ENCODE peak calls at places on chromosomes 13 and 19, in six cellular contexts. Y, F, T, S, A and H are unnamed samples.
A peak's percentile ranks its signal among the peaks of the same experiment; 100 is the strongest.

GRCh38 chr13:78022164-78022877 is 103.7 kb upstream of the EDNRB start:
- DNase-seq in Y (peak; percentile 49), F (peak; percentile 18), T (peak; percentile 68), S (no peak), A (peak; percentile 74), H (peak; percentile 57)

GRCh38 chr13:110471833-110472162 is 89.7 kb downstream of the RAB20 start:
- DNase-seq in Y (no peak), F (no peak), T (peak; percentile 90), S (no peak), A (peak; percentile 22), H (peak; percentile 68)

GRCh38 chr19:51277112-51277511 is 26.2 kb downstream of the SIGLECL1 start:
- DNase-seq in Y (no peak), F (no peak), T (no peak), S (no peak), A (no peak), H (no peak)

GRCh38 chr13:38635030-38635429 is 51.8 kb upstream of the FREM2 start:
- DNase-seq in Y (no peak), F (no peak), T (no peak), S (no peak), A (no peak), H (no peak)

GRCh38 chr13:101942038-101942437 is 459.8 kb downstream of the FGF14 start:
- DNase-seq in Y (no peak), F (no peak), T (no peak), S (no peak), A (peak; percentile 7), H (peak; percentile 59)

GRCh38 chr13:68713394-68713793 is 1394.2 kb upstream of the ATXN8OS start:
- DNase-seq in Y (no peak), F (no peak), T (no peak), S (no peak), A (no peak), H (no peak)

GRCh38 chr13:109968876-109969577 is 182.6 kb upstream of the IRS2 start:
- DNase-seq in Y (no peak), F (no peak), T (no peak), S (no peak), A (peak; percentile 77), H (no peak)

GRCh38 chr13:44396295-44396962 is 22.8 kb downstream of the SERP2 start:
- DNase-seq in Y (no peak), F (no peak), T (no peak), S (no peak), A (no peak), H (no peak)

GRCh38 chr19:6801397-6802086 is 29.0 kb downstream of the VAV1 start:
- DNase-seq in Y (peak; percentile 86), F (peak; percentile 85), T (peak; percentile 92), S (peak; percentile 63), A (peak; percentile 50), H (no peak)

GRCh38 chr13:112561478-112561877 is 26.5 kb downstream of the TUBGCP3 start:
- DNase-seq in Y (no peak), F (no peak), T (no peak), S (no peak), A (no peak), H (no peak)

GRCh38 chr13:50078512-50079277 is 63.5 kb downstream of the KCNRG start:
- DNase-seq in Y (no peak), F (no peak), T (no peak), S (no peak), A (no peak), H (no peak)

GRCh38 chr13:33441015-33441414 is 155.5 kb upstream of the STARD13 start:
- DNase-seq in Y (no peak), F (no peak), T (no peak), S (no peak), A (peak; percentile 38), H (peak; percentile 68)

GRCh38 chr13:75050419-75051066 is 431.4 kb downstream of the TBC1D4 start:
- DNase-seq in Y (no peak), F (no peak), T (no peak), S (no peak), A (peak; percentile 27), H (peak; percentile 88)

GRCh38 chr19:43526884-43527859 is at the start of gene ETHE1:
- DNase-seq in Y (peak; percentile 74), F (peak; percentile 41), T (peak; percentile 68), S (no peak), A (peak; percentile 64), H (peak; percentile 43)

GRCh38 chr19:10021863-10022262 is 8.6 kb downstream of the RDH8 start:
- DNase-seq in Y (no peak), F (no peak), T (no peak), S (no peak), A (no peak), H (no peak)

GRCh38 chr13:51832471-51833152 is 12.4 kb downstream of the TMEM272 start:
- DNase-seq in Y (peak; percentile 63), F (peak; percentile 46), T (peak; percentile 65), S (no peak), A (peak; percentile 62), H (no peak)

GRCh38 chr19:10074153-10074552 is 12.0 kb upstream of the SHFL start:
- DNase-seq in Y (peak; percentile 67), F (peak; percentile 54), T (no peak), S (no peak), A (peak; percentile 27), H (no peak)

GRCh38 chr13:114082849-114083645 is 49.4 kb downstream of the RASA3 start:
- DNase-seq in Y (no peak), F (no peak), T (no peak), S (no peak), A (no peak), H (no peak)

GRCh38 chr13:60158321-60158801 is 5.4 kb downstream of the DIAPH3 start:
- DNase-seq in Y (no peak), F (no peak), T (no peak), S (no peak), A (no peak), H (peak; percentile 93)

GRCh38 chr19:43782689-43783231 is 2.0 kb upstream of the KCNN4 start:
- DNase-seq in Y (no peak), F (peak; percentile 21), T (peak; percentile 73), S (no peak), A (no peak), H (no peak)

GRCh38 chr19:38420935-38421334 is 5.1 kb downstream of the RASGRP4 start:
- DNase-seq in Y (no peak), F (no peak), T (no peak), S (no peak), A (no peak), H (no peak)

GRCh38 chr19:4970558-4971423 is 1.9 kb downstream of the KDM4B start:
- DNase-seq in Y (no peak), F (no peak), T (no peak), S (no peak), A (peak; percentile 27), H (no peak)